ENCODE peak calls at places on chromosomes 3 and 15, in five cellular contexts. K is endothelial cell of umbilical vein, Z is brain microvascular endothelial cell, R is lung, U is neuronal stem cell. F is an unnamed sample.

GRCh38 chr15:61879219-61879618 is 181.0 kb downstream of the VPS13C start:
- DNase-seq in K (peak), Z (peak), R (no peak), U (no peak), F (no peak)

GRCh38 chr3:127961963-127962362 is 46.9 kb downstream of the KBTBD12 start:
- DNase-seq in K (no peak), Z (peak), R (no peak), U (no peak), F (no peak)

GRCh38 chr15:81015595-81016252 is 15.0 kb downstream of the TLNRD1 start:
- DNase-seq in K (no peak), Z (no peak), R (no peak), U (no peak), F (no peak)

GRCh38 chr15:90942354-90943120 is 7.5 kb downstream of the UNC45A start:
- DNase-seq in K (no peak), Z (no peak), R (no peak), U (no peak), F (no peak)

GRCh38 chr15:43483306-43484128 is 9.4 kb downstream of the TP53BP1 start:
- DNase-seq in K (peak), Z (no peak), R (no peak), U (no peak), F (peak)

GRCh38 chr3:172846103-172846561 is 95.6 kb downstream of the ECT2 start:
- DNase-seq in K (no peak), Z (no peak), R (no peak), U (no peak), F (no peak)

GRCh38 chr3:112980080-112980479 is 5.2 kb upstream of the CD200R1 start:
- DNase-seq in K (no peak), Z (no peak), R (no peak), U (no peak), F (no peak)

GRCh38 chr3:32603064-32603463 is 32.4 kb upstream of the DYNC1LI1 start:
- DNase-seq in K (no peak), Z (no peak), R (no peak), U (no peak), F (no peak)

GRCh38 chr15:75542386-75542797 is 36.7 kb downstream of the PTPN9 start:
- DNase-seq in K (peak), Z (no peak), R (no peak), U (no peak), F (no peak)

GRCh38 chr15:31175484-31175883 is 74.0 kb upstream of the TRPM1 start:
- DNase-seq in K (no peak), Z (no peak), R (no peak), U (no peak), F (no peak)

GRCh38 chr15:82551646-82552247 is 11.5 kb upstream of the RPS17 start:
- DNase-seq in K (no peak), Z (no peak), R (no peak), U (no peak), F (no peak)

GRCh38 chr3:61532739-61533500 is 28.5 kb upstream of the PTPRG start:
- DNase-seq in K (no peak), Z (no peak), R (no peak), U (no peak), F (no peak)

GRCh38 chr3:61535826-61536225 is 25.5 kb upstream of the PTPRG start:
- DNase-seq in K (no peak), Z (no peak), R (no peak), U (no peak), F (no peak)

GRCh38 chr3:61538486-61538885 is 22.9 kb upstream of the PTPRG start:
- DNase-seq in K (no peak), Z (no peak), R (no peak), U (no peak), F (no peak)

GRCh38 chr3:61541694-61542093 is 19.7 kb upstream of the PTPRG start:
- DNase-seq in K (no peak), Z (no peak), R (no peak), U (no peak), F (no peak)

GRCh38 chr3:61537366-61537765 is 24.0 kb upstream of the PTPRG start:
- DNase-seq in K (no peak), Z (no peak), R (no peak), U (no peak), F (no peak)
- H3K4me3 ChIP-seq in K (no peak), Z (no peak), R (no peak), U (no peak), F (no peak)

DNA sequence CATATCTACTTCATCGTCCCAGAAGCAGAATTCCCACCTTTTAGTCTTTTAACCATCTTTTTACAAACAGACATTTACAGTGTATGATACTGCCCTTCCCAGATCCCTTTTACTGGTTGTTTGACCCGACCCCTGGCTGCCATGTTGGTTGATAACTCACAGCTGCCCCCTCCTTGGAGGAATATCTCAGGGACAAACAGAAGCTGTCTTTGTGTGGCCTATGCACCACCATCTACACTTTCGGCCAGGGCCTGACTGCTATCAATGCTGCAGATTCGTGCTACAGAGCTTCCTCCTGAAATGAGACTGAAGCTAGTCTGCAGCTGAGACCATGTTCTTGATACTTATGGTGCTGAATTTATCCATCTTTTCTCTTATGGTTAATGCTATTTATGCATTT is 6.6 kb upstream of the POLQ start:
- DNase-seq in K (no peak), Z (no peak), R (no peak), U (no peak), F (no peak)
- H3K4me3 ChIP-seq in K (no peak), Z (peak), R (no peak), U (no peak), F (no peak)

GRCh38 chr3:13496879-13497278 is 16.8 kb downstream of the HDAC11 start:
- DNase-seq in K (no peak), Z (no peak), R (no peak), U (no peak), F (no peak)
- H3K4me3 ChIP-seq in K (no peak), Z (no peak), R (no peak), U (no peak), F (no peak)

DNA sequence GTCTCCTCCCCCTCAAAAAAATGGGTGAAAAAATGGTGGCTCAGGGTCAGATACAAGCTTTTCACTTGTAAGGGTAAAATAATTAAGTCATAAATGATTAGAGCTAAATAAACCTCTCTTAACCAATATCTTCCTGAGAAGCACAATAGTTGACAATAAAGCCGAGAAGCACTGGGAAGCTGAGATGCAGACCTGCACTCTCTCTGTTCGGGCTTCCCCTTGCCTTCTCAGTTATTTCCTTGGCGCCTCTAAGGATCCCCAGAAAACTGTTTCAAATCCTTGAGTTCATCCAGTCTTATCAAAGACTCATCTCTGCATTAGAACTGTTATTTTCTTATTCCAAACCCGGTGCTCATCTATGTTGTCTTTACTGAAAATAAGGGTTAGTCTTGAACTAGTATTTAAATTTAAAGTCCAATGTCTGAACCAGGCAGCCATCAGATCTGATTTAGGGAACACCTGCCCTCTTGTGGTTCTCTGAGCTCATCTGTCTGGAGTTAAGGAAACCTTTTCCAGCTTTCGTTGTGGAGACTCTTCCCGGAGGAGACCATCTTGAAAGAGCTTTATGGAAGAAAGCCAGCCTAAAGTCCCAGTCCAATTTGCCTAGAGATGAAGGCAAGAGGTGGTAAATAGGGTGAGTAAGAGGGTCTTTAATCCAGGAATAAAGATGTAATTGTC is 256.4 kb upstream of the MCTP2 start:
- DNase-seq in K (no peak), Z (peak), R (no peak), U (peak), F (no peak)
- H3K4me3 ChIP-seq in K (no peak), Z (no peak), R (no peak), U (no peak), F (no peak)

DNA sequence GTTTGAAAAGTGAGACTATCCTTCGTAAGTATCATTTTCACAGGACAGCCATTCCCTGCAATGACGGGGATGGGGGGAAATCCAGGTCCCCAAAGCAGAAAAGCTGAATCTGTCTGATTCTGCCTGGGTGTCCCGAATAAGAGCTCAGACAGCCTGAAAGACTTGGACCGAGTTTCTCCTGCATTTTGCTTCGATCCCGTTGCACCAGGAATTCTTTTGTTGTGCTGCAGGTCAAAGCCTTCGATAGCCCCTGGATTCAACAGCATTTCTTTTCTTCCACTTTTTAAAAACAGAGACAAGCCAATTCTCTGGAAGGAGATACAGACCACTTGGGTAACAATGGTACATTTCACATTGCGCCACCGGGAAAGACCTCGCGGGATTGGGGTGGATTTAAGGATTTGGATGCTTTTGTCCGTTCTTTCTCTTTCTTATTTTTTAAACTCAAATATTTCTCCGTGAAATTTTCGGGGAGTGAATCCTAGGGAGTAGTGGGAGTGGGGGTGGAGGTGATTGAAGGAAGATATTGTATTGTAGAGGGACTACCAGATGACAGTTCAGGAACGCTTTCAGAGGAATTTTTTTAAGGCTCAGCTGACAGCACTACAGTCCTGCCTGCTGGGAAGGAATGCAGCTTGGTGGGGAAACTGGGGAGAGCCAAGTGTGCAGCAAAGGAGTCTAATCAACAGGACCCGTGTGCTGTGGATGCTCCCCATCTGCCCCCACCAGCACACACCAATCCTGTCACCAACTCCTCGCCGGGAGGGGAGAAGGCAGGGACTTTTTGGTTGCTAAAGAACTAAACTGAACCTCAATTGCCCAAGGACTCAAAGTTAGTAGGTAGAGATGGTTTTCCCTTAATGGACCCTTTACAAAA is 2.6 kb downstream of the SLITRK3 start:
- DNase-seq in K (no peak), Z (no peak), R (no peak), U (peak), F (no peak)
- H3K4me3 ChIP-seq in K (no peak), Z (peak), R (no peak), U (peak), F (no peak)

DNA sequence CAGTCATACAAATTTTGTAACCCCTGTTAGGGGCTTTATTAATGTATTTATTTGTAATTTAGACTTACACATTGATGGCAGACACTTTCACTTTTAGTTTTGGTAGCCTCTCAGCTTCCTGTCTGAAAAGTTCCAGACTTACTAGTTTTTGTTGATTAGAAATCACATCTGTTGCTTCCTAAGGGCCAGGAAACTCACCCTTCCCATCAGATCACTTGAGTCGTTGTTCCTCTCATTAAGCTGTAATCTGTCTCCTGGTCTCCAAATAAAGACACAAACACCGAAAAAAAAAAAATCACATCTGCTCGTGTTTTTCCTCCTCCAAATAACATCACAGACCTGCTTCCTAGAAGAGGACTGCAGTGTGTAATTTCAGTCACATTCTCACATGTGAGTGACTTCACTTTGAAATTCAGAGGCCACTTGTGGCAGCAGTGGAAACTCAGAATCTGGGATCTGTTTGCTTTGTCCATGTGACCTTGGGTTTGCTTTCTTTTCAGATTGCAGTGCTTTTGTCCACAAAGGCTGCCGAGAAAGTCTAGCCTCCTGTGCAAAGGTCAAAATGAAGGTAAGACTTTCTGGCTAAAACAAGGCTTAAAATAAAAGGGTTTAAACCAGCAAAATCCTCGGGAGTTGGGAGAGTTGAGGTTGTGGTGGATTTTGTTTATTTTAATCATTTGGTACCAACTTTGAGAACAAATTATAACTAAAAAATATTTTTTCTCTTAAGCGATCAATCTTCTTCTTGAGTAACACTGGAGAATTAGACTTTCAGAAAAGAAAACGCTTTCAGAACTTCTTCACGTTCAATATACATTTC is 87.0 kb downstream of the KLHL25 start:
- DNase-seq in K (peak), Z (peak), R (no peak), U (no peak), F (no peak)
- H3K4me3 ChIP-seq in K (peak), Z (no peak), R (no peak), U (no peak), F (peak)

GRCh38 chr3:30612422-30613134 is 6.2 kb downstream of the TGFBR2 start:
- DNase-seq in K (no peak), Z (no peak), R (no peak), U (no peak), F (no peak)

GRCh38 chr3:30613135-30613825 is 6.9 kb downstream of the TGFBR2 start:
- DNase-seq in K (no peak), Z (no peak), R (no peak), U (no peak), F (no peak)

GRCh38 chr3:30611613-30612421 is 5.4 kb downstream of the TGFBR2 start:
- DNase-seq in K (no peak), Z (peak), R (no peak), U (no peak), F (peak)

GRCh38 chr3:30609930-30610701 is 3.7 kb downstream of the TGFBR2 start:
- DNase-seq in K (no peak), Z (no peak), R (no peak), U (no peak), F (no peak)

GRCh38 chr3:30610702-30611410 is 4.5 kb downstream of the TGFBR2 start:
- DNase-seq in K (no peak), Z (no peak), R (no peak), U (no peak), F (no peak)
- H3K4me3 ChIP-seq in K (peak), Z (no peak), R (no peak), U (no peak), F (no peak)

DNA sequence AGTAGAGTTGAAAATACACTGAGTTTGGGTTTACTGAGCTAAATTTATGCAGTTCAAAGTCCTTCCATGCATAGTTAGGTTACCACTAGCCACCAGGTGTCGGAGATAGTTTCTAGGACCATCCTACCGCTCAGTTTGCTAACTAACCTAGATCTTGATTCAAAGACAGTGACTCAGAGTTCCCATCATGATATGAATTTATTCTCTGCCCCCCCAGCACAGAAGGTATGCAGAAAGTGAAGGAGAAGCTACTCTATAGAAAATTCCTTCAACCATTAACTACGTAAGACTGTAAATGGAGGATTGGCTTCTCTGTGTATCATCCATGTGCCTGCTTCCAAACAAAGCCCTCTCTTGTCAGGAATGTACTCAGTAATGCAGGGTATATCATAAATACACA is 106.1 kb upstream of the SLC6A6 start:
- DNase-seq in K (no peak), Z (no peak), R (no peak), U (no peak), F (no peak)
- H3K4me3 ChIP-seq in K (no peak), Z (no peak), R (no peak), U (no peak), F (no peak)

DNA sequence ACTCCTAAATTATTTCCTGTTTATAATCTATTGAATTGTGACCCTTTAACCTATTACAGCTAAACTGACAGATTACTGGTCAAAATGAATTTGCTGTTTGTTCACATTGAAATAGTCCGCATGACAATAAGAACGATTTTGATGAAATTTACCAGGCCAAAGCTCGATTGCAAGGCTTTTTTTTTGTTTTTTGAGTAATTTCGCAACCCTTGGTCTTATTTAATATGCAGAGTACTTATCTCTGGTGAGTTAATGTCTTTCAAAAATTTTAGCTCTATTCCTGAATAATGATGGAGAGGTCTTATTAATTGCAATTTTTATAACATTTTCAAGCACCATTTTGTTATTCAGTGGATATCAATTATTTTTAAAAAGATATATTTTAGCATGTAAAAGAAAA is 362.4 kb downstream of the OTOL1 start:
- DNase-seq in K (no peak), Z (no peak), R (no peak), U (no peak), F (no peak)
- H3K4me3 ChIP-seq in K (no peak), Z (no peak), R (no peak), U (no peak), F (no peak)